ENCODE peak calls at places on chromosomes 13 and 19, in nine cellular contexts. B, G, Y, T, W, H, V, O and X are unnamed samples.
A peak's percentile ranks its signal among the peaks of the same experiment; 100 is the strongest.

GRCh38 chr13:50366488-50367174 is 351.4 kb downstream of the KCNRG start:
- DNase-seq in B (no peak), G (no peak), Y (no peak), T (no peak), W (no peak), H (peak; percentile 99), V (no peak), O (no peak), X (no peak)

GRCh38 chr19:49676136-49676689 is 858 bp upstream of the PRMT1 start:
- DNase-seq in B (peak; percentile 80), G (peak; percentile 40), Y (peak; percentile 86), T (peak; percentile 94), W (peak; percentile 28), H (peak; percentile 96), V (peak; percentile 83), O (no peak), X (no peak)

GRCh38 chr19:5987077-5987818 is 9.3 kb upstream of the RANBP3 start:
- DNase-seq in B (peak; percentile 87), G (peak; percentile 55), Y (peak; percentile 55), T (peak; percentile 84), W (peak; percentile 77), H (peak; percentile 72), V (peak; percentile 82), O (no peak), X (peak; percentile 66)

GRCh38 chr13:40058757-40059236 is 403.3 kb downstream of the COG6 start:
- DNase-seq in B (no peak), G (no peak), Y (no peak), T (peak; percentile 69), W (no peak), H (no peak), V (no peak), O (no peak), X (no peak)

GRCh38 chr13:102680842-102681725 is 13.8 kb downstream of the METTL21C start:
- DNase-seq in B (no peak), G (no peak), Y (no peak), T (no peak), W (no peak), H (no peak), V (no peak), O (no peak), X (no peak)

GRCh38 chr13:113929628-113930615 is 44.0 kb downstream of the C13orf46 start:
- DNase-seq in B (no peak), G (no peak), Y (no peak), T (no peak), W (no peak), H (no peak), V (peak; percentile 33), O (no peak), X (no peak)

GRCh38 chr19:42440357-42441046 is 2.2 kb downstream of the CXCL17 start:
- DNase-seq in B (peak; percentile 82), G (peak; percentile 76), Y (peak; percentile 88), T (peak; percentile 78), W (peak; percentile 49), H (peak; percentile 43), V (peak; percentile 55), O (no peak), X (peak; percentile 43)

GRCh38 chr13:63481334-63481733 is 2065.7 kb upstream of the PCDH20 start:
- DNase-seq in B (no peak), G (no peak), Y (no peak), T (peak; percentile 21), W (no peak), H (no peak), V (no peak), O (no peak), X (no peak)

GRCh38 chr13:109494955-109495354 is 291.4 kb downstream of the IRS2 start:
- DNase-seq in B (no peak), G (no peak), Y (no peak), T (peak; percentile 8), W (no peak), H (peak; percentile 80), V (no peak), O (no peak), X (no peak)

GRCh38 chr19:32642771-32643170 is 32.2 kb downstream of the ANKRD27 start:
- DNase-seq in B (no peak), G (peak; percentile 36), Y (no peak), T (no peak), W (no peak), H (no peak), V (no peak), O (no peak), X (no peak)

GRCh38 chr19:23914402-23915286 is at the start of gene ZNF726:
- DNase-seq in B (peak; percentile 36), G (peak; percentile 75), Y (peak; percentile 84), T (peak; percentile 80), W (peak; percentile 25), H (peak; percentile 80), V (peak; percentile 87), O (peak; percentile 57), X (no peak)

GRCh38 chr19:54190942-54191670 is at the start of gene TSEN34:
- DNase-seq in B (peak; percentile 90), G (peak; percentile 76), Y (peak; percentile 92), T (peak; percentile 87), W (peak; percentile 82), H (peak; percentile 91), V (peak; percentile 86), O (no peak), X (peak; percentile 62)

GRCh38 chr13:77323858-77324257 is 3.0 kb downstream of the MYCBP2 start:
- DNase-seq in B (no peak), G (no peak), Y (no peak), T (no peak), W (no peak), H (no peak), V (no peak), O (no peak), X (no peak)

GRCh38 chr19:18807861-18808331 is 16.8 kb upstream of the COMP start:
- DNase-seq in B (no peak), G (no peak), Y (no peak), T (no peak), W (no peak), H (no peak), V (peak; percentile 79), O (no peak), X (no peak)

GRCh38 chr13:111482806-111483620 is 162.6 kb downstream of the TEX29 start:
- DNase-seq in B (no peak), G (no peak), Y (no peak), T (no peak), W (no peak), H (no peak), V (no peak), O (no peak), X (no peak)

GRCh38 chr13:113616991-113617749 is 32.6 kb downstream of the TFDP1 start:
- DNase-seq in B (peak; percentile 75), G (no peak), Y (no peak), T (no peak), W (no peak), H (no peak), V (no peak), O (no peak), X (peak; percentile 45)

GRCh38 chr19:19554074-19555023 is 16.3 kb downstream of the CILP2 start:
- DNase-seq in B (peak; percentile 69), G (peak; percentile 45), Y (peak; percentile 66), T (peak; percentile 66), W (no peak), H (peak; percentile 8), V (no peak), O (no peak), X (no peak)

GRCh38 chr13:22800726-22801401 is 379.9 kb upstream of the SGCG start:
- DNase-seq in B (no peak), G (no peak), Y (no peak), T (no peak), W (no peak), H (no peak), V (peak; percentile 68), O (no peak), X (no peak)

GRCh38 chr19:33279430-33280350 is 22.6 kb downstream of the CEBPA start:
- DNase-seq in B (no peak), G (no peak), Y (no peak), T (no peak), W (no peak), H (no peak), V (no peak), O (no peak), X (peak; percentile 34)

GRCh38 chr13:40994581-40995230 is 24.4 kb downstream of the ELF1 start:
- DNase-seq in B (no peak), G (no peak), Y (no peak), T (no peak), W (no peak), H (no peak), V (no peak), O (no peak), X (no peak)

GRCh38 chr13:110372676-110373075 is 65.6 kb downstream of the COL4A2 start:
- DNase-seq in B (no peak), G (no peak), Y (no peak), T (no peak), W (no peak), H (no peak), V (no peak), O (no peak), X (no peak)

GRCh38 chr13:23289917-23290357 is 109.2 kb downstream of the SGCG start:
- DNase-seq in B (no peak), G (no peak), Y (no peak), T (peak; percentile 30), W (no peak), H (no peak), V (no peak), O (no peak), X (no peak)

GRCh38 chr13:50829896-50830295 is 13.6 kb downstream of the DLEU7 start:
- DNase-seq in B (no peak), G (no peak), Y (no peak), T (peak; percentile 69), W (no peak), H (no peak), V (no peak), O (no peak), X (no peak)

GRCh38 chr13:20684535-20684934 is 19.0 kb upstream of the IL17D start:
- DNase-seq in B (no peak), G (no peak), Y (no peak), T (peak; percentile 60), W (no peak), H (no peak), V (no peak), O (no peak), X (no peak)

GRCh38 chr19:39802958-39803357 is 24.3 kb downstream of the LEUTX start:
- DNase-seq in B (no peak), G (no peak), Y (no peak), T (no peak), W (no peak), H (no peak), V (no peak), O (no peak), X (peak; percentile 11)

GRCh38 chr13:28055362-28055761 is 45.0 kb downstream of the FLT3 start:
- DNase-seq in B (no peak), G (no peak), Y (no peak), T (no peak), W (no peak), H (no peak), V (no peak), O (no peak), X (no peak)

GRCh38 chr13:40749327-40749726 is 21.7 kb downstream of the MRPS31 start:
- DNase-seq in B (no peak), G (no peak), Y (no peak), T (no peak), W (no peak), H (no peak), V (no peak), O (no peak), X (no peak)

GRCh38 chr19:21908066-21908465 is 72.1 kb upstream of the ZNF43 start:
- DNase-seq in B (no peak), G (no peak), Y (no peak), T (no peak), W (no peak), H (no peak), V (no peak), O (no peak), X (no peak)

GRCh38 chr19:38989066-38989605 is 13.6 kb upstream of the FBXO17 start:
- DNase-seq in B (peak; percentile 80), G (no peak), Y (no peak), T (no peak), W (no peak), H (no peak), V (no peak), O (no peak), X (peak; percentile 12)

GRCh38 chr19:12782424-12783225 is 7.3 kb upstream of the HOOK2 start:
- DNase-seq in B (peak; percentile 79), G (peak; percentile 75), Y (peak; percentile 90), T (peak; percentile 72), W (no peak), H (peak; percentile 52), V (peak; percentile 84), O (peak; percentile 67), X (peak; percentile 43)

GRCh38 chr19:41670755-41671154 is 17.3 kb downstream of the CEACAM7 start:
- DNase-seq in B (no peak), G (no peak), Y (peak; percentile 31), T (no peak), W (no peak), H (no peak), V (no peak), O (no peak), X (no peak)